ENCODE peak calls at places on chromosomes 4 and X, in five cellular contexts. E is iPS-NIHi11, H is suprapubic skin, C is HT1080, I is KG1. O is an unnamed sample.

GRCh38 chrX:124217289-124218251 is 114.9 kb upstream of the TEX13D start:
- DNase-seq in C (peak), H (no peak), I (peak), E (peak), O (no peak)

GRCh38 chr4:17561195-17561909 is 15.6 kb upstream of the LAP3 start:
- DNase-seq in H (no peak), E (no peak), C (peak), I (no peak), O (no peak)

GRCh38 chr4:147029296-147029695 is 83.6 kb upstream of the TTC29 start:
- DNase-seq in E (no peak), C (no peak), H (no peak), I (no peak), O (no peak)

GRCh38 chr4:140109626-140110213 is 44.3 kb downstream of the MAML3 start:
- DNase-seq in H (no peak), I (no peak), E (no peak), C (no peak), O (no peak)

GRCh38 chrX:18961686-18962085 is 22.2 kb downstream of the PHKA2 start:
- DNase-seq in C (peak), H (no peak), E (no peak), I (no peak), O (no peak)

GRCh38 chr4:151922306-151922705 is 161.5 kb upstream of the GATB start:
- DNase-seq in I (no peak), H (no peak), E (no peak), C (peak), O (no peak)

GRCh38 chr4:185534850-185535761 is at the start of gene PDLIM3:
- DNase-seq in H (no peak), I (no peak), C (peak), E (peak), O (no peak)

GRCh38 chr4:123104275-123104674 is 181.9 kb upstream of the NUDT6 start:
- DNase-seq in I (no peak), H (no peak), E (no peak), C (no peak), O (no peak)

GRCh38 chr4:104490770-104491395 is 3.8 kb downstream of the CXXC4 start:
- DNase-seq in C (peak), I (no peak), H (no peak), E (peak), O (no peak)

GRCh38 chr4:21304061-21304541 is 603.8 kb downstream of the PACRGL start:
- DNase-seq in I (no peak), C (peak), E (peak), H (no peak), O (no peak)

GRCh38 chr4:119627267-119628190 is 1.1 kb downstream of the PDE5A start:
- DNase-seq in E (peak), C (peak), H (no peak), I (no peak), O (peak)

GRCh38 chr4:166400270-166400894 is 527.3 kb downstream of the TLL1 start:
- DNase-seq in I (no peak), C (no peak), E (no peak), H (no peak), O (no peak)

GRCh38 chrX:107673933-107674479 is 45.7 kb downstream of the PRPS1 start:
- DNase-seq in H (peak), E (no peak), I (peak), C (peak), O (no peak)

GRCh38 chrX:17931855-17932254 is 70.8 kb upstream of the RAI2 start:
- DNase-seq in I (no peak), C (no peak), H (no peak), E (peak), O (no peak)

GRCh38 chr4:87506974-87507701 is 22.0 kb downstream of the SPARCL1 start:
- DNase-seq in C (peak), H (no peak), I (no peak), E (no peak), O (no peak)

GRCh38 chr4:6909113-6909969 is at the start of gene TBC1D14:
- DNase-seq in C (peak), H (peak), I (peak), E (peak), O (peak)

GRCh38 chrX:24069877-24070276 is 15.1 kb downstream of the EIF2S3 start:
- DNase-seq in H (no peak), C (no peak), I (no peak), E (no peak), O (no peak)

GRCh38 chr4:77201857-77202256 is 44.9 kb downstream of the CCNG2 start:
- DNase-seq in H (no peak), I (no peak), E (no peak), C (peak), O (no peak)

GRCh38 chrX:77749695-77750094 is 36.3 kb downstream of the ATRX start:
- DNase-seq in I (no peak), E (no peak), C (peak), H (no peak), O (no peak)

GRCh38 chrX:49249616-49250015 is 14.3 kb downstream of the CCDC22 start:
- DNase-seq in E (no peak), I (no peak), C (no peak), H (no peak), O (no peak)

GRCh38 chr4:122378711-122379110 is at the start of gene ADAD1:
- DNase-seq in I (no peak), H (no peak), C (no peak), E (no peak), O (no peak)

GRCh38 chr4:174056959-174057358 is 226.5 kb downstream of the FBXO8 start:
- DNase-seq in H (no peak), E (no peak), C (no peak), I (no peak), O (no peak)

GRCh38 chr4:102616661-102617060 is 115.5 kb downstream of the NFKB1 start:
- DNase-seq in C (no peak), I (no peak), H (no peak), E (peak), O (no peak)

GRCh38 chrX:110293658-110294453 is 24.0 kb downstream of the AMMECR1 start:
- DNase-seq in E (no peak), H (no peak), C (no peak), I (no peak), O (no peak)

GRCh38 chrX:154799554-154800348 is 5.5 kb downstream of the MPP1 start:
- DNase-seq in C (no peak), I (no peak), E (peak), H (no peak), O (no peak)

GRCh38 chr4:1479454-1479853 is 73.2 kb upstream of the NKX1-1 start:
- DNase-seq in H (peak), E (peak), C (no peak), I (no peak), O (no peak)

GRCh38 chr4:94834496-94834895 is 76.7 kb downstream of the BMPR1B start:
- DNase-seq in C (no peak), H (no peak), I (no peak), E (no peak), O (no peak)

GRCh38 chrX:1558761-1559468 is 21.9 kb upstream of the P2RY8 start:
- DNase-seq in C (no peak), E (no peak), I (no peak), H (peak), O (no peak)

GRCh38 chr4:929970-930625 is 2.0 kb downstream of the GAK start:
- DNase-seq in I (no peak), E (no peak), C (no peak), H (peak), O (no peak)

GRCh38 chr4:149999485-150000074 is 78.7 kb upstream of the DCLK2 start:
- DNase-seq in C (peak), H (no peak), E (peak), I (no peak), O (no peak)

GRCh38 chr4:3176625-3177229 is 72.2 kb upstream of the MSANTD1 start:
- DNase-seq in H (no peak), I (no peak), C (no peak), E (no peak), O (no peak)

GRCh38 chr4:185278716-185279115 is 69.3 kb downstream of the SNX25 start:
- DNase-seq in H (no peak), I (no peak), C (no peak), E (no peak), O (no peak)

GRCh38 chrX:148459343-148459742 is 41.1 kb upstream of the AFF2 start:
- DNase-seq in C (no peak), H (no peak), E (no peak), I (no peak), O (no peak)

GRCh38 chr4:8192748-8193738 is 6.0 kb upstream of the SH3TC1 start:
- DNase-seq in H (no peak), I (peak), E (no peak), C (peak), O (no peak)

GRCh38 chrX:32455704-32456103 is 755.6 kb downstream of the DMD start:
- DNase-seq in E (no peak), C (no peak), H (no peak), I (no peak), O (no peak)

GRCh38 chr4:73311428-73311827 is 52.8 kb upstream of the ANKRD17 start:
- DNase-seq in H (no peak), E (no peak), I (peak), C (peak), O (no peak)

O was measured in GOT3.